ENCODE peak calls at places on chromosome 5, in ten cellular contexts. One of them, this sample, is unnamed.

GRCh38 chr5:14165375-14166091 is 22.4 kb downstream of the TRIO start:
- DNase-seq in stimulated activated CD4-positive, alpha-beta T cell treated with anti-CD3 and anti-CD28 coated beads, Interleukin-4, amount 100 ng/mL, for 4 hours: no peak
- DNase-seq in SHP77: no peak
- DNase-seq in Calu3: peak
- DNase-seq in H54: no peak
- DNase-seq in SW480: peak
- DNase-seq in cortex of kidney: no peak
- DNase-seq in neural crest cell: no peak
- DNase-seq in germinal center: no peak
- DNase-seq in COR-L47: no peak
- DNase-seq in this sample: no peak

GRCh38 chr5:100188339-100188738 is 346.8 kb upstream of the FAM174A start:
- DNase-seq in SHP77: no peak
- DNase-seq in Calu3: no peak
- DNase-seq in cortex of kidney: no peak
- DNase-seq in SW480: no peak
- DNase-seq in neural crest cell: no peak
- DNase-seq in stimulated activated CD4-positive, alpha-beta T cell treated with anti-CD3 and anti-CD28 coated beads, Interleukin-4, amount 100 ng/mL, for 4 hours: no peak
- DNase-seq in H54: no peak
- DNase-seq in COR-L47: no peak
- DNase-seq in germinal center: no peak
- DNase-seq in this sample: no peak

GRCh38 chr5:37751227-37751626 is 88.6 kb downstream of the GDNF start:
- DNase-seq in neural crest cell: no peak
- DNase-seq in SW480: no peak
- DNase-seq in Calu3: no peak
- DNase-seq in stimulated activated CD4-positive, alpha-beta T cell treated with anti-CD3 and anti-CD28 coated beads, Interleukin-4, amount 100 ng/mL, for 4 hours: no peak
- DNase-seq in SHP77: no peak
- DNase-seq in H54: no peak
- DNase-seq in germinal center: no peak
- DNase-seq in cortex of kidney: no peak
- DNase-seq in COR-L47: no peak
- DNase-seq in this sample: no peak

GRCh38 chr5:153592081-153592480 is 101.6 kb downstream of the GRIA1 start:
- DNase-seq in H54: no peak
- DNase-seq in Calu3: no peak
- DNase-seq in cortex of kidney: no peak
- DNase-seq in COR-L47: no peak
- DNase-seq in neural crest cell: no peak
- DNase-seq in stimulated activated CD4-positive, alpha-beta T cell treated with anti-CD3 and anti-CD28 coated beads, Interleukin-4, amount 100 ng/mL, for 4 hours: no peak
- DNase-seq in SHP77: no peak
- DNase-seq in SW480: no peak
- DNase-seq in germinal center: no peak
- DNase-seq in this sample: no peak

GRCh38 chr5:89816038-89816437 is 593.5 kb downstream of the CETN3 start:
- DNase-seq in neural crest cell: no peak
- DNase-seq in SW480: no peak
- DNase-seq in H54: no peak
- DNase-seq in germinal center: no peak
- DNase-seq in SHP77: no peak
- DNase-seq in COR-L47: no peak
- DNase-seq in stimulated activated CD4-positive, alpha-beta T cell treated with anti-CD3 and anti-CD28 coated beads, Interleukin-4, amount 100 ng/mL, for 4 hours: no peak
- DNase-seq in cortex of kidney: no peak
- DNase-seq in Calu3: no peak
- DNase-seq in this sample: no peak

GRCh38 chr5:120449501-120449900 is 14.6 kb upstream of the PRR16 start:
- DNase-seq in stimulated activated CD4-positive, alpha-beta T cell treated with anti-CD3 and anti-CD28 coated beads, Interleukin-4, amount 100 ng/mL, for 4 hours: no peak
- DNase-seq in COR-L47: no peak
- DNase-seq in H54: no peak
- DNase-seq in Calu3: no peak
- DNase-seq in SW480: no peak
- DNase-seq in neural crest cell: no peak
- DNase-seq in SHP77: no peak
- DNase-seq in cortex of kidney: no peak
- DNase-seq in germinal center: no peak
- DNase-seq in this sample: no peak

GRCh38 chr5:56681346-56681745 is 134.0 kb upstream of the MAP3K1 start:
- DNase-seq in cortex of kidney: no peak
- DNase-seq in SW480: no peak
- DNase-seq in COR-L47: peak
- DNase-seq in neural crest cell: no peak
- DNase-seq in H54: no peak
- DNase-seq in stimulated activated CD4-positive, alpha-beta T cell treated with anti-CD3 and anti-CD28 coated beads, Interleukin-4, amount 100 ng/mL, for 4 hours: no peak
- DNase-seq in SHP77: no peak
- DNase-seq in Calu3: no peak
- DNase-seq in germinal center: no peak
- DNase-seq in this sample: no peak

GRCh38 chr5:146797683-146798082 is 80.9 kb downstream of the PPP2R2B start:
- DNase-seq in SHP77: no peak
- DNase-seq in germinal center: no peak
- DNase-seq in SW480: no peak
- DNase-seq in stimulated activated CD4-positive, alpha-beta T cell treated with anti-CD3 and anti-CD28 coated beads, Interleukin-4, amount 100 ng/mL, for 4 hours: no peak
- DNase-seq in COR-L47: peak
- DNase-seq in cortex of kidney: no peak
- DNase-seq in H54: no peak
- DNase-seq in neural crest cell: no peak
- DNase-seq in Calu3: no peak
- DNase-seq in this sample: no peak

GRCh38 chr5:81402180-81402930 is 8.4 kb upstream of the ACOT12 start:
- DNase-seq in Calu3: no peak
- DNase-seq in cortex of kidney: no peak
- DNase-seq in H54: no peak
- DNase-seq in neural crest cell: no peak
- DNase-seq in COR-L47: no peak
- DNase-seq in SW480: no peak
- DNase-seq in stimulated activated CD4-positive, alpha-beta T cell treated with anti-CD3 and anti-CD28 coated beads, Interleukin-4, amount 100 ng/mL, for 4 hours: no peak
- DNase-seq in germinal center: no peak
- DNase-seq in SHP77: no peak
- DNase-seq in this sample: no peak

GRCh38 chr5:172925336-172925948 is 33.8 kb upstream of the RPL26L1 start:
- DNase-seq in stimulated activated CD4-positive, alpha-beta T cell treated with anti-CD3 and anti-CD28 coated beads, Interleukin-4, amount 100 ng/mL, for 4 hours: no peak
- DNase-seq in SW480: no peak
- DNase-seq in Calu3: no peak
- DNase-seq in cortex of kidney: no peak
- DNase-seq in neural crest cell: no peak
- DNase-seq in COR-L47: no peak
- DNase-seq in SHP77: no peak
- DNase-seq in H54: no peak
- DNase-seq in germinal center: no peak
- DNase-seq in this sample: no peak

GRCh38 chr5:24110019-24110615 is 534.7 kb downstream of the CDH10 start:
- DNase-seq in stimulated activated CD4-positive, alpha-beta T cell treated with anti-CD3 and anti-CD28 coated beads, Interleukin-4, amount 100 ng/mL, for 4 hours: no peak
- DNase-seq in COR-L47: peak
- DNase-seq in SW480: peak
- DNase-seq in germinal center: no peak
- DNase-seq in Calu3: no peak
- DNase-seq in cortex of kidney: no peak
- DNase-seq in neural crest cell: no peak
- DNase-seq in H54: peak
- DNase-seq in SHP77: peak
- DNase-seq in this sample: peak

GRCh38 chr5:84274585-84275468 is 109.9 kb downstream of the EDIL3 start:
- DNase-seq in neural crest cell: peak
- DNase-seq in COR-L47: peak
- DNase-seq in germinal center: peak
- DNase-seq in Calu3: peak
- DNase-seq in SHP77: no peak
- DNase-seq in cortex of kidney: no peak
- DNase-seq in SW480: peak
- DNase-seq in H54: no peak
- DNase-seq in stimulated activated CD4-positive, alpha-beta T cell treated with anti-CD3 and anti-CD28 coated beads, Interleukin-4, amount 100 ng/mL, for 4 hours: no peak
- DNase-seq in this sample: no peak

GRCh38 chr5:116738948-116739339 is 164.3 kb upstream of the SEMA6A start:
- DNase-seq in SW480: no peak
- DNase-seq in stimulated activated CD4-positive, alpha-beta T cell treated with anti-CD3 and anti-CD28 coated beads, Interleukin-4, amount 100 ng/mL, for 4 hours: no peak
- DNase-seq in cortex of kidney: no peak
- DNase-seq in H54: no peak
- DNase-seq in neural crest cell: no peak
- DNase-seq in germinal center: no peak
- DNase-seq in Calu3: no peak
- DNase-seq in COR-L47: no peak
- DNase-seq in SHP77: no peak
- DNase-seq in this sample: no peak

GRCh38 chr5:83312672-83313071 is 158.9 kb upstream of the VCAN start:
- DNase-seq in stimulated activated CD4-positive, alpha-beta T cell treated with anti-CD3 and anti-CD28 coated beads, Interleukin-4, amount 100 ng/mL, for 4 hours: no peak
- DNase-seq in cortex of kidney: no peak
- DNase-seq in COR-L47: no peak
- DNase-seq in SHP77: no peak
- DNase-seq in germinal center: no peak
- DNase-seq in H54: no peak
- DNase-seq in Calu3: no peak
- DNase-seq in neural crest cell: no peak
- DNase-seq in SW480: no peak
- DNase-seq in this sample: no peak

GRCh38 chr5:136155769-136156168 is 23.1 kb downstream of the SMAD5 start:
- DNase-seq in Calu3: no peak
- DNase-seq in cortex of kidney: no peak
- DNase-seq in SHP77: no peak
- DNase-seq in SW480: no peak
- DNase-seq in germinal center: no peak
- DNase-seq in COR-L47: no peak
- DNase-seq in stimulated activated CD4-positive, alpha-beta T cell treated with anti-CD3 and anti-CD28 coated beads, Interleukin-4, amount 100 ng/mL, for 4 hours: no peak
- DNase-seq in H54: no peak
- DNase-seq in neural crest cell: no peak
- DNase-seq in this sample: no peak

GRCh38 chr5:168219515-168220410 is 71.7 kb upstream of the WWC1 start:
- DNase-seq in SW480: peak
- DNase-seq in Calu3: peak
- DNase-seq in stimulated activated CD4-positive, alpha-beta T cell treated with anti-CD3 and anti-CD28 coated beads, Interleukin-4, amount 100 ng/mL, for 4 hours: no peak
- DNase-seq in germinal center: peak
- DNase-seq in H54: peak
- DNase-seq in cortex of kidney: no peak
- DNase-seq in COR-L47: peak
- DNase-seq in neural crest cell: peak
- DNase-seq in SHP77: peak
- DNase-seq in this sample: peak

GRCh38 chr5:152193391-152194107 is 211.5 kb downstream of the NMUR2 start:
- DNase-seq in stimulated activated CD4-positive, alpha-beta T cell treated with anti-CD3 and anti-CD28 coated beads, Interleukin-4, amount 100 ng/mL, for 4 hours: no peak
- DNase-seq in COR-L47: no peak
- DNase-seq in SW480: no peak
- DNase-seq in SHP77: no peak
- DNase-seq in H54: no peak
- DNase-seq in neural crest cell: no peak
- DNase-seq in Calu3: no peak
- DNase-seq in germinal center: no peak
- DNase-seq in cortex of kidney: no peak
- DNase-seq in this sample: no peak

GRCh38 chr5:20286512-20286911 is 298.5 kb upstream of the CDH18 start:
- DNase-seq in germinal center: no peak
- DNase-seq in SW480: peak
- DNase-seq in Calu3: no peak
- DNase-seq in cortex of kidney: no peak
- DNase-seq in stimulated activated CD4-positive, alpha-beta T cell treated with anti-CD3 and anti-CD28 coated beads, Interleukin-4, amount 100 ng/mL, for 4 hours: no peak
- DNase-seq in COR-L47: no peak
- DNase-seq in SHP77: no peak
- DNase-seq in H54: peak
- DNase-seq in neural crest cell: no peak
- DNase-seq in this sample: no peak

GRCh38 chr5:53479656-53480473 is 564 bp upstream of the FST start:
- DNase-seq in SHP77: peak
- DNase-seq in stimulated activated CD4-positive, alpha-beta T cell treated with anti-CD3 and anti-CD28 coated beads, Interleukin-4, amount 100 ng/mL, for 4 hours: peak
- DNase-seq in Calu3: peak
- DNase-seq in cortex of kidney: no peak
- DNase-seq in neural crest cell: peak
- DNase-seq in germinal center: peak
- DNase-seq in SW480: no peak
- DNase-seq in COR-L47: no peak
- DNase-seq in H54: peak
- DNase-seq in this sample: peak

GRCh38 chr5:32443541-32444190 is 874 bp downstream of the ZFR start:
- DNase-seq in germinal center: peak
- DNase-seq in cortex of kidney: no peak
- DNase-seq in H54: peak
- DNase-seq in SW480: peak
- DNase-seq in COR-L47: peak
- DNase-seq in SHP77: peak
- DNase-seq in Calu3: peak
- DNase-seq in neural crest cell: peak
- DNase-seq in stimulated activated CD4-positive, alpha-beta T cell treated with anti-CD3 and anti-CD28 coated beads, Interleukin-4, amount 100 ng/mL, for 4 hours: peak
- DNase-seq in this sample: no peak

GRCh38 chr5:154274828-154275185 is 84.3 kb downstream of the GALNT10 start:
- DNase-seq in neural crest cell: no peak
- DNase-seq in COR-L47: no peak
- DNase-seq in SHP77: peak
- DNase-seq in H54: peak
- DNase-seq in SW480: no peak
- DNase-seq in stimulated activated CD4-positive, alpha-beta T cell treated with anti-CD3 and anti-CD28 coated beads, Interleukin-4, amount 100 ng/mL, for 4 hours: no peak
- DNase-seq in germinal center: no peak
- DNase-seq in Calu3: no peak
- DNase-seq in cortex of kidney: no peak
- DNase-seq in this sample: no peak

GRCh38 chr5:159097461-159098284 is 2.0 kb downstream of the EBF1 start:
- DNase-seq in cortex of kidney: no peak
- DNase-seq in germinal center: peak
- DNase-seq in stimulated activated CD4-positive, alpha-beta T cell treated with anti-CD3 and anti-CD28 coated beads, Interleukin-4, amount 100 ng/mL, for 4 hours: no peak
- DNase-seq in neural crest cell: no peak
- DNase-seq in Calu3: no peak
- DNase-seq in H54: no peak
- DNase-seq in SW480: no peak
- DNase-seq in COR-L47: no peak
- DNase-seq in SHP77: no peak
- DNase-seq in this sample: peak

GRCh38 chr5:178496219-178496618 is 94.0 kb downstream of the COL23A1 start:
- DNase-seq in H54: no peak
- DNase-seq in SW480: no peak
- DNase-seq in Calu3: no peak
- DNase-seq in cortex of kidney: no peak
- DNase-seq in neural crest cell: no peak
- DNase-seq in stimulated activated CD4-positive, alpha-beta T cell treated with anti-CD3 and anti-CD28 coated beads, Interleukin-4, amount 100 ng/mL, for 4 hours: no peak
- DNase-seq in COR-L47: no peak
- DNase-seq in SHP77: no peak
- DNase-seq in germinal center: no peak
- DNase-seq in this sample: no peak

GRCh38 chr5:15489571-15490235 is 10.3 kb upstream of the FBXL7 start:
- DNase-seq in H54: no peak
- DNase-seq in stimulated activated CD4-positive, alpha-beta T cell treated with anti-CD3 and anti-CD28 coated beads, Interleukin-4, amount 100 ng/mL, for 4 hours: no peak
- DNase-seq in SHP77: no peak
- DNase-seq in germinal center: no peak
- DNase-seq in COR-L47: no peak
- DNase-seq in SW480: no peak
- DNase-seq in cortex of kidney: no peak
- DNase-seq in neural crest cell: no peak
- DNase-seq in Calu3: no peak
- DNase-seq in this sample: no peak

GRCh38 chr5:143629871-143630658 is 181.9 kb upstream of the HMHB1 start:
- DNase-seq in H54: peak
- DNase-seq in SW480: peak
- DNase-seq in Calu3: peak
- DNase-seq in COR-L47: no peak
- DNase-seq in SHP77: no peak
- DNase-seq in germinal center: no peak
- DNase-seq in neural crest cell: no peak
- DNase-seq in cortex of kidney: no peak
- DNase-seq in stimulated activated CD4-positive, alpha-beta T cell treated with anti-CD3 and anti-CD28 coated beads, Interleukin-4, amount 100 ng/mL, for 4 hours: no peak
- DNase-seq in this sample: no peak

GRCh38 chr5:9544056-9544455 is 1.8 kb downstream of the SEMA5A start:
- DNase-seq in neural crest cell: no peak
- DNase-seq in germinal center: no peak
- DNase-seq in COR-L47: no peak
- DNase-seq in H54: no peak
- DNase-seq in stimulated activated CD4-positive, alpha-beta T cell treated with anti-CD3 and anti-CD28 coated beads, Interleukin-4, amount 100 ng/mL, for 4 hours: no peak
- DNase-seq in SW480: no peak
- DNase-seq in SHP77: no peak
- DNase-seq in Calu3: no peak
- DNase-seq in cortex of kidney: no peak
- DNase-seq in this sample: peak

GRCh38 chr5:142433526-142434321 is 108.9 kb upstream of the SPRY4 start:
- DNase-seq in COR-L47: no peak
- DNase-seq in Calu3: peak
- DNase-seq in stimulated activated CD4-positive, alpha-beta T cell treated with anti-CD3 and anti-CD28 coated beads, Interleukin-4, amount 100 ng/mL, for 4 hours: no peak
- DNase-seq in germinal center: no peak
- DNase-seq in SW480: peak
- DNase-seq in H54: no peak
- DNase-seq in neural crest cell: no peak
- DNase-seq in cortex of kidney: no peak
- DNase-seq in SHP77: no peak
- DNase-seq in this sample: no peak

GRCh38 chr5:40481226-40481625 is 198.5 kb upstream of the PTGER4 start:
- DNase-seq in SHP77: no peak
- DNase-seq in COR-L47: no peak
- DNase-seq in Calu3: no peak
- DNase-seq in SW480: no peak
- DNase-seq in germinal center: no peak
- DNase-seq in H54: no peak
- DNase-seq in stimulated activated CD4-positive, alpha-beta T cell treated with anti-CD3 and anti-CD28 coated beads, Interleukin-4, amount 100 ng/mL, for 4 hours: no peak
- DNase-seq in cortex of kidney: no peak
- DNase-seq in neural crest cell: no peak
- DNase-seq in this sample: no peak